ENCODE peak calls at places on chromosomes 2 and 18, in four cellular contexts. J, T, N and C are unnamed samples.

GRCh38 chr2:67880291-67880761 is 182.5 kb downstream of the C1D start:
- DNase-seq in N (no peak), T (no peak), J (no peak), C (no peak)

GRCh38 chr18:26863122-26863879 is 2.2 kb downstream of the AQP4 start:
- DNase-seq in T (no peak), J (peak; percentile 69), N (no peak), C (no peak)

GRCh38 chr2:158228943-158229508 is 127.3 kb downstream of the UPP2 start:
- DNase-seq in T (peak; percentile 40), J (no peak), N (no peak), C (no peak)

GRCh38 chr18:61876899-61877298 is 15.9 kb downstream of the RNF152 start:
- DNase-seq in T (no peak), J (no peak), N (no peak), C (peak; percentile 44)

GRCh38 chr2:112027767-112028166 is 27.3 kb upstream of the TMEM87B start:
- DNase-seq in J (no peak), T (no peak), N (no peak), C (no peak)

GRCh38 chr2:28406276-28407096 is 13.8 kb downstream of the FOSL2 start:
- DNase-seq in N (no peak), J (no peak), T (no peak), C (no peak)

GRCh38 chr18:44917184-44917864 is 236.6 kb downstream of the SETBP1 start:
- DNase-seq in J (no peak), T (no peak), N (no peak), C (no peak)

GRCh38 chr2:166881177-166881576 is 7.1 kb upstream of the XIRP2 start:
- DNase-seq in T (no peak), N (no peak), J (no peak), C (no peak)

GRCh38 chr2:189791338-189792042 is 7.2 kb downstream of the PMS1 start:
- DNase-seq in J (no peak), T (no peak), N (no peak), C (no peak)

GRCh38 chr2:1366546-1367134 is 46.6 kb upstream of the TPO start:
- DNase-seq in N (no peak), J (no peak), T (no peak), C (no peak)

GRCh38 chr2:207071820-207072219 is 93.9 kb downstream of the KLF7 start:
- DNase-seq in J (no peak), N (no peak), T (no peak), C (no peak)

GRCh38 chr2:186273953-186274352 is 212.1 kb upstream of the ZC3H15 start:
- DNase-seq in T (no peak), J (no peak), N (no peak), C (no peak)
- TF ChIP-seq ETV6 in T (no peak), J (no peak), N (no peak), C (no peak)

GRCh38 chr2:200735061-200735460 is 76.6 kb upstream of the BZW1 start:
- DNase-seq in N (no peak), T (no peak), J (no peak), C (no peak)
- TF ChIP-seq MAX in N (no peak), T (no peak), J (no peak), C (no peak)

DNA sequence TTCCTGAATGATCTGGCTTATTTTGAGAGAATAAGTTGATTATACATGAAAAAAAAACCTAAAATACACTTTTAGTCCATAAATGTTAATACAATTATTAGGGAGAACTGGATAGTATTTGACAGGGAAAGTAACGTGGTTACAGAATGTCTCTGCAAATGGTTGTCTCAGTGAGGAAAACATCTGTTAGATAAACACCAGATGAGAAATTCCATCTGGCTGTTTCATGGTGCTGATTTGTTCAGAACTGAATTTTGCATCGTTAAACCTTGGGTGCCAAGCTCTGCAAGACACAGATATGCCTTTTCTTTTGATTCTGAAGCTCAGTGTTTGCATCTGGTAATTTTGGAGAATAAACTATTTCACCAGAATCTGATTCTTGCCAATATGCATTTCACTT is 90.4 kb downstream of the SCN3A start:
- DNase-seq in N (no peak), J (no peak), T (no peak), C (no peak)
- TF ChIP-seq ETV6 in N (no peak), J (no peak), T (no peak), C (no peak)

DNA sequence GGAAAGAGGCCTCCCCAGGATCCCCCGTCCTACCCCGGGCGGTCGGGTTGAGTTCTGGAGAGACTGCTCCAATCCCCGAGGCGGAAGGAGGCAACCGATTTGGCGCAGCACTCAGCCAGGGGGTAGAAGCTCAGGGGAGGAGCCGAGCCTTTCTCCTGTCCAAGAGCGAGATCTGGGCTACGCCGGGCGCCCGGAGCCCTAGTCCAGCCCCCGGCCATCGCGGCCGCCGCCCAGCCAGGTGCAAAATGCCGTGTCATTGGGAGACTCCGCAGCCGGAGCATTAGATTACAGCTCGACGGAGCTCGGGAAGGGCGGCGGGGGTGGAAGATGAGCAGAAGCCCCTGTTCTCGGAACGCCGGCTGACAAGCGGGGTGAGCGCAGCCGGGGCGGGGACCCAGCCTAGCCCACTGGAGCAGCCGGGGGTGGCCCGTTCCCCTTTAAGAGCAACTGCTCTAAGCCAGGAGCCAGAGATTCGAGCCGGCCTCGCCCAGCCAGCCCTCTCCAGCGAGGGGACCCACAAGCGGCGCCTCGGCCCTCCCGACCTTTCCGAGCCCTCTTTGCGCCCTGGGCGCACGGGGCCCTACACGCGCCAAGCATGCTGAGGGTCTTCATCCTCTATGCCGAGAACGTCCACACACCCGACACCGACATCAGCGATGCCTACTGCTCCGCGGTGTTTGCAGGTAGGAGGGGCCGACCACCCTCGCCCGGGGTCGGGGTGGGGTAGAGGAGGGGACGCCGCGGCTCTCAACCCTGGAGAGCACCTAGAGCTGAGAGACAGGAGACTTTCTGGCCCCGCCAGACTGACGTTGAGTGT is at the start of gene DYSF:
- DNase-seq in N (no peak), T (peak; percentile 88), J (peak; percentile 80), C (no peak)
- TF ChIP-seq MAX in N (no peak), T (no peak), J (peak; percentile 71), C (no peak)